ENCODE peak calls at places on chromosomes 13 and 19, in seven cellular contexts. L, E, K, A, C, B and X are unnamed samples.

GRCh38 chr13:107563099-107563925 is 652.0 kb downstream of the LIG4 start:
- DNase-seq in E (peak), C (no peak), K (no peak), A (no peak), L (no peak), B (no peak), X (peak)

GRCh38 chr13:49022472-49023144 is 46.9 kb downstream of the FNDC3A start:
- DNase-seq in L (peak), E (no peak), B (no peak), C (no peak), K (no peak), A (no peak), X (no peak)

GRCh38 chr19:12574036-12574435 is 22.8 kb upstream of the ZNF564 start:
- DNase-seq in C (no peak), E (no peak), A (no peak), K (no peak), B (no peak), L (no peak), X (no peak)

GRCh38 chr19:7152568-7152967 is 83.1 kb downstream of the ZNF557 start:
- DNase-seq in A (no peak), B (no peak), C (no peak), E (no peak), K (peak), L (no peak), X (peak)

GRCh38 chr13:114099191-114099590 is 33.2 kb downstream of the RASA3 start:
- DNase-seq in K (peak), L (peak), B (peak), A (peak), E (no peak), C (no peak), X (peak)

GRCh38 chr13:20294497-20294896 is 62.4 kb upstream of the GJB6 start:
- DNase-seq in E (no peak), C (no peak), B (no peak), L (no peak), K (peak), A (no peak), X (peak)

GRCh38 chr19:7704280-7705060 is 2.5 kb upstream of the FCER2 start:
- DNase-seq in L (no peak), K (no peak), E (no peak), B (no peak), C (no peak), A (no peak), X (no peak)

GRCh38 chr19:46788968-46789338 is 559 bp upstream of the SLC1A5 start:
- DNase-seq in K (no peak), C (no peak), E (no peak), L (no peak), B (peak), A (no peak), X (no peak)

GRCh38 chr19:35519291-35519690 is 5.8 kb upstream of the DMKN start:
- DNase-seq in L (peak), E (no peak), A (no peak), C (no peak), K (no peak), B (no peak), X (no peak)

GRCh38 chr19:36120092-36120983 is 5.1 kb downstream of the TBCB start:
- DNase-seq in C (no peak), K (no peak), L (no peak), A (no peak), E (no peak), B (no peak), X (no peak)

GRCh38 chr13:101649490-101650126 is 197.1 kb downstream of the ITGBL1 start:
- DNase-seq in A (peak), C (no peak), E (no peak), K (no peak), L (peak), B (peak), X (no peak)

GRCh38 chr13:99873832-99874430 is 97.6 kb downstream of the ZIC5 start:
- DNase-seq in B (no peak), E (no peak), C (no peak), L (no peak), K (no peak), A (no peak), X (no peak)

GRCh38 chr13:45167611-45168554 is 33.0 kb downstream of the KCTD4 start:
- DNase-seq in L (no peak), B (peak), E (no peak), A (peak), C (no peak), K (no peak), X (peak)

GRCh38 chr13:50318887-50319286 is 303.6 kb downstream of the KCNRG start:
- DNase-seq in B (no peak), C (no peak), A (no peak), L (no peak), E (no peak), K (no peak), X (peak)

GRCh38 chr19:6221878-6222746 is 57.7 kb downstream of the MLLT1 start:
- DNase-seq in K (no peak), B (no peak), L (no peak), C (no peak), E (no peak), A (no peak), X (no peak)

GRCh38 chr13:46507978-46508377 is 45.0 kb upstream of the LRCH1 start:
- DNase-seq in K (no peak), C (no peak), L (no peak), A (peak), B (no peak), E (no peak), X (no peak)

GRCh38 chr13:36839281-36839680 is 20.3 kb downstream of the RFXAP start:
- DNase-seq in A (no peak), E (no peak), L (no peak), C (no peak), B (peak), K (no peak), X (peak)

GRCh38 chr19:41638624-41639023 is 11.8 kb upstream of the CEACAM4 start:
- DNase-seq in B (no peak), A (no peak), L (no peak), E (no peak), K (peak), C (no peak), X (no peak)

GRCh38 chr19:6273701-6274601 is 5.8 kb downstream of the MLLT1 start:
- DNase-seq in L (peak), B (peak), C (no peak), A (peak), E (no peak), K (no peak), X (no peak)

GRCh38 chr19:58096884-58097283 is 1.1 kb downstream of the ZSCAN18 start:
- DNase-seq in E (no peak), B (no peak), A (no peak), K (no peak), C (no peak), L (no peak), X (no peak)

GRCh38 chr13:84096221-84096620 is 213.9 kb upstream of the SLITRK1 start:
- DNase-seq in E (no peak), A (no peak), B (no peak), C (no peak), K (no peak), L (peak), X (no peak)

GRCh38 chr13:87147076-87147475 is 524.1 kb upstream of the SLITRK5 start:
- DNase-seq in C (no peak), E (no peak), L (peak), A (peak), B (no peak), K (no peak), X (no peak)

GRCh38 chr13:28035146-28035782 is 46.8 kb upstream of the URAD start:
- DNase-seq in A (peak), L (peak), B (peak), K (no peak), E (no peak), C (no peak), X (peak)

GRCh38 chr13:84823528-84823927 is 941.3 kb upstream of the SLITRK1 start:
- DNase-seq in E (no peak), L (no peak), A (no peak), B (no peak), C (no peak), K (no peak), X (no peak)

GRCh38 chr19:5959260-5960004 is 18.5 kb downstream of the RANBP3 start:
- DNase-seq in K (no peak), E (no peak), L (no peak), B (no peak), C (no peak), A (no peak), X (no peak)

GRCh38 chr19:47230122-47230920 is 678 bp downstream of the BBC3 start:
- DNase-seq in L (peak), E (no peak), K (peak), C (no peak), A (peak), B (no peak), X (peak)

GRCh38 chr13:112069063-112069726 is 2.2 kb downstream of the SOX1 start:
- DNase-seq in B (no peak), C (no peak), K (no peak), E (no peak), A (no peak), L (no peak), X (no peak)

GRCh38 chr19:41530761-41531301 is 45.1 kb upstream of the CEACAM21 start:
- DNase-seq in C (no peak), B (peak), A (peak), K (no peak), E (no peak), L (no peak), X (no peak)

GRCh38 chr19:39212377-39212742 is 8.3 kb upstream of the SYCN start:
- DNase-seq in A (peak), E (no peak), C (no peak), L (no peak), B (peak), K (peak), X (peak)

GRCh38 chr19:48837081-48837524 is 812 bp upstream of the HSD17B14 start:
- DNase-seq in E (peak), B (peak), L (peak), A (peak), K (peak), C (peak), X (peak)

GRCh38 chr19:33202546-33203507 is 8.7 kb downstream of the LRP3 start:
- DNase-seq in K (no peak), L (no peak), A (no peak), C (no peak), E (no peak), B (no peak), X (no peak)

GRCh38 chr19:14496029-14496848 is at the start of gene GIPC1:
- DNase-seq in C (peak), E (peak), L (peak), K (peak), A (peak), B (peak), X (peak)
- H3K9ac ChIP-seq in C (peak), E (peak), L (peak), K (peak), A (peak), B (peak), X (peak)

GRCh38 chr19:19176950-19177349 is 6.9 kb upstream of the MEF2B start:
- DNase-seq in L (no peak), K (no peak), A (no peak), C (no peak), B (no peak), E (no peak), X (no peak)
- H2AK5ac ChIP-seq in L (no peak), K (no peak), A (no peak), C (no peak), B (no peak), E (no peak), X (no peak)

DNA sequence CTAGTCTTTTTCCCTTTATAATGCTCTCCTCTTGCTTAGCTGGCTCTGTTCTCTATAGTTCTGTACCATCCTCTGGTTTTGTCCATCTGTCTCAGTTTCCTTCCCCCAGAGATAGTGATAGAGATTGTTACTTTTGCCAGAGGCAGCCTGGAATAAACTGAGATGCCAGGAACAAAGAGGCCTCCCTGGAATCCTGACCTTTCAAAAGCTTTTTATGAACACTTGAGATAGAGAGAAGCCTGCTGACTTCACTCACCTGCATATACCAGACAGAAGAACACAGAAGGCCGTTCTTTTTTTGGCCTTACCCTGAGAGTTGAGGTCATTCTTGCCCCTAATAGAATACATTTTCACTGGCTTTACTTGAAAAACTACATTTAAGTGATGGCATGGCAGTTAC is 150.2 kb downstream of the LHFPL6 start:
- DNase-seq in C (no peak), L (no peak), B (no peak), E (no peak), A (no peak), K (no peak), X (no peak)
- H2BK120ac ChIP-seq in C (no peak), L (no peak), B (no peak), E (no peak), A (no peak), K (no peak), X (no peak)

DNA sequence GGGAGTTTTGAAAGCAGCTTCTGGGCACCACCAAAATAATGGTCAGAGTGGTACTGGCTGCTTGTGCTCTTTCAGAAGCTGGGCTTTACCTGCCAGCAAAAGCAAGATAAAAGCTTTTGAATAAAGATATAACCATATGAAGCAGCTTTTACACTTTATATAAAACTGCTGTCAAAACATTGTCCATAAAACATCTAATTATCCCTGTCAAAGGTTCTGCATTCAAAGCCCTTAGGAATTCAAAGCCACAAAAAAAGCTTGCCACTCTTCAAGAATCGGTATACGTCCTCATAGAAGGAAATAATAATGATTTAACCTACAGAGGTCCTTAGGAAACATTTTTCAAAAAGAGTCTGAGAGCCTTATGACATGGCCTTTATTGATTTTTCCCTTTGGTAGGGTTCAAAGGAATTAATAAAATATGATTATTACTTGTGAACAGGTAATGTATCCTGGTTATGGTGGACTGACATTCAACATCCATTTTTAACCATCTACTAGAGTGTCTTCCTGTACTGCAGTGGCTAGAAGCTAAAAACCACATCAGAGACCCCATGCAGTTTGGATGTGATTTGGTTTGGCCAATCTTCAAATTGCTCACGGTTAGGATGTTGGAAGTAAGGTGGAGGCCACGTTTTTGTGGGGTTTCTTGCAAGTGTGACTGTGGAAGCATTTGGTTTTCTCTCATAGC is 441.7 kb downstream of the DIAPH3 start:
- DNase-seq in B (no peak), A (no peak), C (no peak), L (no peak), K (no peak), E (no peak), X (no peak)
- H3K9ac ChIP-seq in B (no peak), A (no peak), C (no peak), L (no peak), K (no peak), E (no peak), X (no peak)

GRCh38 chr19:1814391-1814790 is 2.3 kb upstream of the ATP8B3 start:
- DNase-seq in A (no peak), E (no peak), C (no peak), K (no peak), L (no peak), B (no peak), X (no peak)
- H2AK5ac ChIP-seq in A (no peak), E (no peak), C (no peak), K (no peak), L (no peak), B (no peak), X (no peak)

GRCh38 chr13:110653271-110653670 is 37.9 kb downstream of the NAXD start:
- DNase-seq in A (no peak), L (no peak), E (no peak), B (no peak), C (no peak), K (no peak), X (no peak)

GRCh38 chr13:110651726-110652230 is 36.4 kb downstream of the NAXD start:
- DNase-seq in K (no peak), L (no peak), B (no peak), C (no peak), A (no peak), E (no peak), X (no peak)

GRCh38 chr13:110652231-110652730 is 36.9 kb downstream of the NAXD start:
- DNase-seq in E (no peak), L (no peak), B (no peak), A (no peak), K (no peak), C (no peak), X (no peak)

GRCh38 chr13:110653851-110654250 is 38.5 kb downstream of the NAXD start:
- DNase-seq in K (no peak), B (no peak), C (no peak), L (no peak), A (no peak), E (no peak), X (no peak)

DNA sequence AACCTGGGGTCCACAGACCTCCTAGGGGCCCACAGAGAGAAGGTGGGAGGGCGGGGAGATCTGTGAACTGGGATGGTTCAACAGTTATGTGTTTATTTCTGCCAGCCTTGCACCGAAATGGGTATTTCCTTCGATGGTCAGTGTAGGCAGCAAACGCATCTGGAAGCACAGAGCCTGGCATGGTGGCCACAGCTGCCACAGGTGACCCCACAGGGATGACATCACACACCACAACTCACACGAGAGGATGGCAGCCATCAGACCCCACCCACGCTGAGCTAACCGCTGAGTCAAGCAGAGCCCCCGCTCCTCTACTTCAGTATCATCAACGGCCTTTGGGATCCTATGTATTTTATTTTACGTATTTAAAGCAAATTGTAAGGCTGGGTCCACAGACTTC is 37.4 kb downstream of the NAXD start:
- DNase-seq in C (no peak), L (no peak), A (no peak), B (no peak), K (no peak), E (no peak), X (no peak)
- H2BK120ac ChIP-seq in C (no peak), L (no peak), A (no peak), B (no peak), K (no peak), E (no peak), X (no peak)

GRCh38 chr19:11100064-11100463 is 10.8 kb downstream of the LDLR start:
- DNase-seq in K (no peak), E (no peak), B (no peak), A (no peak), C (no peak), L (no peak), X (no peak)

GRCh38 chr19:11096210-11096841 is 7.1 kb downstream of the LDLR start:
- DNase-seq in L (peak), E (no peak), C (no peak), K (no peak), A (no peak), B (peak), X (no peak)

GRCh38 chr19:11098861-11099260 is 9.6 kb downstream of the LDLR start:
- DNase-seq in A (no peak), C (no peak), E (no peak), K (no peak), L (no peak), B (no peak), X (no peak)

GRCh38 chr19:11101057-11101456 is 11.8 kb downstream of the LDLR start:
- DNase-seq in E (no peak), C (no peak), K (no peak), B (no peak), L (no peak), A (no peak), X (no peak)

DNA sequence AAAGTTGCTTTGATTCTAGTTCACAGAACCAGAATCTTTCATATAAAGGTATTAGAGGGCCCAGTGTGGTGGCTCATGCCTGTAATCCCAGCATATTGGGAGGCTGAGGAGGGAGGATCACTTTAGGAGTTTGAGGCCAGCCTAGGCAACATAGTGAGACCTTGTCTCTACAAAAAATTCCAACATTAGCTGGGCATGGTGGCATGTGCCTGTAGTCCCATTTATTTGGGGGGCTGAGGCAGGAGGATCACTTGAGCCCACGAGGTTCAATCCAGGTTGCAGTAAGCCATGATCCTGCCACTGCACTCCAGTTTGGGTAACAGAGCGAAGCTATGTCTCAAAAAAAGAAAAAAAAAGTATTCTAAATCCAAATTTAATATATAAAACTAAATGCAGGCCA is 9.1 kb downstream of the LDLR start:
- DNase-seq in A (no peak), B (no peak), C (no peak), L (no peak), K (no peak), E (no peak), X (no peak)
- H3K9ac ChIP-seq in A (peak), B (no peak), C (no peak), L (no peak), K (no peak), E (no peak), X (no peak)

DNA sequence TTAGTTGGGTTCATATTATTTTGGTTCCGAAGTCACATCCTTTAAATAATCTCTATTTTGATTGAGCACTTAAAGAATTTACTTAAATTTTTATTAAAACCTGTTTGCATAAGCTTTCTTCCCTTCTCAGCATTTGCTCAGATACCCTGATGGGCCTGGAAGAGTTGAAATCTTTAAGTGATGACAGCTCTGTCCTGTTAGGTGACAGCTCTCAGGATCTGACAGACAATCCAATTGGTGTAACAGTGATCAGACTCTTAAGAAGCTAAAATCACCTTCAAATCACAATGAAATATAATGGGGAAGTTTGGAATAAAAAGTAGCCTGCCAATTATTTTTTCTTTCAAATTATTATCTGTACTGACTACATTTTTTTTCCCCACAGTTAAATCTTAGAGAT is 284.4 kb downstream of the LMO7 start:
- DNase-seq in L (no peak), A (no peak), B (no peak), C (no peak), E (no peak), K (no peak), X (no peak)
- H2AK5ac ChIP-seq in L (no peak), A (no peak), B (no peak), C (no peak), E (no peak), K (no peak), X (no peak)

GRCh38 chr19:45711851-45712698 is 18.6 kb downstream of the FBXO46 start:
- DNase-seq in C (no peak), E (no peak), K (no peak), B (no peak), A (no peak), L (no peak), X (no peak)
- H2BK120ac ChIP-seq in C (no peak), E (peak), K (no peak), B (no peak), A (no peak), L (no peak), X (no peak)